ENCODE peak calls at places on chromosomes 2 and 18, in eight cellular contexts. T, B, L, D, O, I, A and H are unnamed samples. For H3K4me1 and H3K9me3, the result is how much of the 10 kb centered on the place peaks cover.

GRCh38 chr2:32678825-32679224 is 51.0 kb downstream of the TTC27 start:
- DNase-seq in T (no peak), B (peak), L (no peak), D (no peak), O (no peak), I (peak), A (peak), H (no peak)

GRCh38 chr2:216636570-216637450 is 3.6 kb downstream of the IGFBP2 start:
- DNase-seq in T (peak), B (peak), L (no peak), D (peak), O (no peak), I (peak), A (peak), H (peak)

GRCh38 chr2:104854507-104855173 is 725 bp downstream of the POU3F3 start:
- DNase-seq in T (no peak), B (no peak), L (no peak), D (no peak), O (no peak), I (no peak), A (peak), H (no peak)

GRCh38 chr2:232240896-232241295 is 137.7 kb upstream of the ALPP start:
- DNase-seq in T (no peak), B (no peak), L (peak), D (no peak), O (no peak), I (no peak), A (no peak), H (no peak)

GRCh38 chr2:30283931-30284565 is 52.7 kb downstream of the LBH start:
- DNase-seq in T (no peak), B (no peak), L (no peak), D (no peak), O (no peak), I (no peak), A (peak), H (no peak)

GRCh38 chr2:19507137-19507536 is 148.7 kb upstream of the OSR1 start:
- DNase-seq in T (no peak), B (no peak), L (no peak), D (no peak), O (no peak), I (no peak), A (no peak), H (no peak)

GRCh38 chr2:54649191-54649590 is 74.3 kb upstream of the EML6 start:
- DNase-seq in T (no peak), B (no peak), L (no peak), D (no peak), O (no peak), I (no peak), A (peak), H (no peak)

GRCh38 chr2:159946326-159946992 is 116.0 kb downstream of the PLA2R1 start:
- DNase-seq in T (no peak), B (peak), L (no peak), D (no peak), O (no peak), I (peak), A (peak), H (no peak)

GRCh38 chr2:188897096-188897495 is 77.1 kb upstream of the COL3A1 start:
- DNase-seq in T (no peak), B (peak), L (no peak), D (no peak), O (no peak), I (no peak), A (peak), H (no peak)

GRCh38 chr18:28571929-28572328 is 395.0 kb upstream of the CDH2 start:
- DNase-seq in T (no peak), B (no peak), L (no peak), D (no peak), O (no peak), I (no peak), A (no peak), H (no peak)

GRCh38 chr2:155372969-155373368 is 674.5 kb downstream of the KCNJ3 start:
- DNase-seq in T (no peak), B (peak), L (no peak), D (no peak), O (peak), I (peak), A (no peak), H (no peak)

GRCh38 chr2:21018290-21018689 is 25.6 kb downstream of the APOB start:
- DNase-seq in T (no peak), B (no peak), L (no peak), D (no peak), O (no peak), I (no peak), A (no peak), H (no peak)

GRCh38 chr2:197786010-197786877 is 1.1 kb upstream of the BOLL start:
- DNase-seq in T (peak), B (no peak), L (no peak), D (no peak), O (no peak), I (no peak), A (peak), H (peak)

GRCh38 chr18:50970006-50970405 is 2.2 kb downstream of the ELAC1 start:
- DNase-seq in T (peak), B (no peak), L (no peak), D (peak), O (no peak), I (no peak), A (no peak), H (peak)

GRCh38 chr2:128315829-128316776 is 2.6 kb downstream of the HS6ST1 start:
- DNase-seq in T (peak), B (peak), L (peak), D (peak), O (no peak), I (no peak), A (peak), H (peak)

GRCh38 chr2:129812071-129812470 is 167.4 kb upstream of the RAB6C start:
- DNase-seq in T (no peak), B (no peak), L (no peak), D (no peak), O (peak), I (no peak), A (no peak), H (peak)

GRCh38 chr2:241833101-241833937 is 24.3 kb downstream of the NEU4 start:
- DNase-seq in T (no peak), B (no peak), L (no peak), D (peak), O (no peak), I (peak), A (peak), H (no peak)

GRCh38 chr2:120554625-120555032 is 181.0 kb upstream of the GLI2 start:
- DNase-seq in T (no peak), B (no peak), L (no peak), D (no peak), O (no peak), I (no peak), A (no peak), H (no peak)

GRCh38 chr2:23436346-23437099 is 51.5 kb downstream of the KLHL29 start:
- DNase-seq in T (no peak), B (no peak), L (no peak), D (no peak), O (no peak), I (peak), A (no peak), H (no peak)

GRCh38 chr2:1643220-1643619 is 101.1 kb downstream of the PXDN start:
- DNase-seq in T (no peak), B (no peak), L (no peak), D (no peak), O (no peak), I (no peak), A (peak), H (no peak)

GRCh38 chr2:199527071-199527470 is 69.3 kb upstream of the SATB2 start:
- DNase-seq in T (no peak), B (no peak), L (no peak), D (no peak), O (no peak), I (no peak), A (no peak), H (no peak)

GRCh38 chr18:34158881-34159690 is 65.6 kb downstream of the NOL4 start:
- DNase-seq in T (peak), B (peak), L (peak), D (no peak), O (no peak), I (peak), A (peak), H (peak)

GRCh38 chr18:58044370-58045264 is 591 bp downstream of the NEDD4L start:
- DNase-seq in T (peak), B (peak), L (peak), D (peak), O (peak), I (peak), A (peak), H (peak)

GRCh38 chr2:178912416-178913056 is 105.3 kb upstream of the TTN start:
- DNase-seq in T (no peak), B (no peak), L (no peak), D (no peak), O (no peak), I (no peak), A (no peak), H (no peak)

GRCh38 chr2:110741491-110741980 is 9.2 kb downstream of the ACOXL start:
- DNase-seq in T (no peak), B (no peak), L (no peak), D (no peak), O (no peak), I (no peak), A (no peak), H (no peak)

GRCh38 chr2:150484006-150484405 is 3.5 kb downstream of the RND3 start:
- DNase-seq in T (no peak), B (no peak), L (no peak), D (no peak), O (no peak), I (peak), A (peak), H (no peak)

GRCh38 chr18:62769216-62769615 is 53.9 kb downstream of the PHLPP1 start:
- DNase-seq in T (no peak), B (peak), L (no peak), D (no peak), O (no peak), I (no peak), A (no peak), H (no peak)

GRCh38 chr2:176147215-176147789 is 4.0 kb upstream of the HOXD4 start:
- DNase-seq in T (no peak), B (no peak), L (no peak), D (no peak), O (no peak), I (no peak), A (peak), H (no peak)

GRCh38 chr18:35042389-35043066 is 1.3 kb downstream of the MAPRE2 start:
- DNase-seq in T (no peak), B (no peak), L (no peak), D (no peak), O (peak), I (peak), A (no peak), H (no peak)

GRCh38 chr2:26848336-26849055 is 564 bp downstream of the DPYSL5 start:
- DNase-seq in T (no peak), B (peak), L (no peak), D (no peak), O (no peak), I (no peak), A (peak), H (no peak)

GRCh38 chr2:30871980-30872789 is 64.9 kb upstream of the CAPN13 start:
- DNase-seq in T (no peak), B (no peak), L (no peak), D (no peak), O (no peak), I (no peak), A (no peak), H (no peak)

GRCh38 chr18:22983175-22983574 is 50.0 kb downstream of the RBBP8 start:
- DNase-seq in T (no peak), B (peak), L (no peak), D (no peak), O (peak), I (peak), A (peak), H (no peak)

GRCh38 chr18:75211721-75212625 is 1.4 kb downstream of the TSHZ1 start:
- DNase-seq in T (peak), B (peak), L (peak), D (no peak), O (peak), I (peak), A (no peak), H (peak)

GRCh38 chr18:25077933-25078707 is 273.8 kb downstream of the ZNF521 start:
- DNase-seq in T (no peak), B (no peak), L (no peak), D (no peak), O (no peak), I (no peak), A (no peak), H (no peak)

GRCh38 chr18:25074925-25075693 is 276.9 kb downstream of the ZNF521 start:
- DNase-seq in T (no peak), B (no peak), L (no peak), D (no peak), O (no peak), I (no peak), A (no peak), H (no peak)

GRCh38 chr18:25072205-25072604 is 279.8 kb downstream of the ZNF521 start:
- DNase-seq in T (no peak), B (no peak), L (no peak), D (no peak), O (no peak), I (no peak), A (no peak), H (no peak)

GRCh38 chr18:25076980-25077780 is 274.8 kb downstream of the ZNF521 start:
- DNase-seq in T (no peak), B (no peak), L (no peak), D (no peak), O (no peak), I (peak), A (no peak), H (no peak)

GRCh38 chr18:25075793-25076192 is 276.2 kb downstream of the ZNF521 start:
- DNase-seq in T (no peak), B (peak), L (no peak), D (no peak), O (no peak), I (no peak), A (no peak), H (no peak)
- H3K4me1 ChIP-seq in T (under half), B (under half), L (under half), D (under half), O (under half), I (under half), A (under half), H (under half)

DNA sequence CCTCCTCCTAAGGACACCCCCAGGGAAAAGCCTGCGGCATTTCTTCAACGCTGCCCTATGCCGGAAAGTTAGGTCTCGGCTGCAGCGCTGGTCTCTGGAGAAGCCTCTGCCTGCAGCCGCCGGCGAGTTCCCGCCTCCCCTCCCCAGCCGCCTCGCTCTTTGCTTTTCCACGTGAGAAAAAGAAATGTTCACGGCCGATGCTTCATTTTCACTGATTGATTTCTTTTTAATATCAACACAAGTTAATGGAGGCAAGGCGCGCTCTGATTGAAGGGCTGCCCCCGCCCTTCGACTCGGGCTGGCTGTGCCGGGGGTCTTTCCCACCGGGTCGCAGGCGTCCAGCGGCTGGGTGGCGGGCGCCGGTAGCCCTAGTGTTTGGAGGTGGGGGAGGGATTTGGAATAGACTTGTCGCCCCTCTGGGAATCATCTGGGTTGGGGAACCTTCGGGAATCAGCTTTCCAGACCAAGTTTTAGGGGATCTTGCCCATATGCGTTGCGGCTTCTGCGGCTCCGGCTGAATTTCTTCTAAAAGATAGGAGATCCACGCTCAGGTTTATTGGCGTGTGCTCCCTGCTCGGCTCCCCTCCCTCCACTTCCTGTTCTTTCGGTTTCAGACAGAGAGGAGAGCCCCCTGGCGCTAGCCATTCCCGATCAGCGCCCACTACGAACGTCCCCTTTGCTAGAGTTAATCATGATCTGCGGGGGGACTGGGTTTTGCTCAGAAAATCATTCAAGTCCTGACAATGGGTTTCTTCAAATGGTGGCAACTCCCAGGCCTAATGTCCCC is 4.1 kb downstream of the NRP2 start:
- DNase-seq in T (no peak), B (peak), L (no peak), D (no peak), O (no peak), I (peak), A (peak), H (no peak)
- H3K4me3 ChIP-seq in T (peak), B (peak), L (peak), D (peak), O (no peak), I (peak), A (peak), H (peak)

GRCh38 chr2:56729212-56729611 is 545.4 kb downstream of the CCDC85A start:
- DNase-seq in T (no peak), B (peak), L (no peak), D (no peak), O (no peak), I (no peak), A (no peak), H (no peak)
- H3K9me3 ChIP-seq in T (under half), B (under half), L (under half), D (under half), O (under half), I (under half), A (under half), H (under half)

DNA sequence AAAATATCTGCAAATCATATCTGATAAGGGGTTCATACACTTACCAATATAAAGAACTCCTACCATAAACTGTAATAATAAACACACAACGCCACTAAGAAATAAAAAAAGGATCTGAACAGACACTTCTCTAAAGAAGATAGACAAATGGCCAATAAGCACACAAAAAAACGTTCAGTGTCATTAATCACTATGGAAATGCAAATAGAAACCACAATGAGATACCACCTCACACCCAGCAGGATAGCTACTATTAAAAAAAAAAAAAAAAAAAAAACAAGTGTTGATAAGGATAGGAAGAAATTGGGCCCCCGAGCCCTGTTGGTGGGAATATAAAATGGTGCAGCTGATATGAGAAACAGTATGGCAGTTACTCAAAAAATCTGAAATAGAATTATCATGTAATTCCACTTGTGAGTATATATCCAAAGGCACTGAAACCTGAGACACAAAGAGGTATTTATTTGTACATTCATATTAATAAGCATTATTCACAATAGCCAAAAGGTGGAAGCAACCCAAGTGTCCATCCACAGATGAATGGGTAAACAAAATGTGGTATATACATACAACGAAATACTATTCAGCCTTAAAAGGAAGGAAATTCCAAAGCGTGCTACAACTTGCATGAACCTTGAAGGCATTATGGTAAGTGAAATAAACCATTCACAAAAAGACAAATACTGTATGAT is 18.0 kb downstream of the REV1 start:
- DNase-seq in T (no peak), B (no peak), L (no peak), D (no peak), O (no peak), I (no peak), A (no peak), H (no peak)
- H3K4me1 ChIP-seq in T (under half), B (under half), L (under half), D (under half), O (under half), I (under half), A (under half), H (under half)